ENCODE peak calls at places on chromosomes 11 and 22, in five cellular contexts. E is mesenchymal stem cell, R is H1, C is trophoblast cell, M is H9. N is an unnamed sample.

GRCh38 chr22:48705159-48705916 is 1122.3 kb downstream of the BRD1 start:
- DNase-seq in R (no peak), C (no peak), M (no peak), E (no peak), N (no peak)

GRCh38 chr11:109788969-109789490 is 304.2 kb upstream of the ZC3H12C start:
- DNase-seq in E (no peak), R (no peak), M (no peak), C (no peak), N (no peak)

GRCh38 chr11:11502303-11502828 is 119.4 kb downstream of the GALNT18 start:
- DNase-seq in R (no peak), C (no peak), E (peak; percentile 4), M (no peak), N (no peak)

GRCh38 chr11:117535870-117536411 is 208.3 kb downstream of the CEP164 start:
- DNase-seq in R (no peak), C (no peak), M (no peak), E (no peak), N (no peak)

GRCh38 chr22:41688365-41689211 is at the start of gene SNU13:
- DNase-seq in E (peak; percentile 97), C (peak; percentile 95), M (peak; percentile 88), R (no peak), N (peak; percentile 82)

GRCh38 chr11:31657091-31657490 is 147.5 kb downstream of the ELP4 start:
- DNase-seq in E (no peak), C (no peak), M (no peak), R (no peak), N (no peak)

GRCh38 chr11:1087961-1088926 is 13.6 kb downstream of the MUC2 start:
- DNase-seq in M (peak; percentile 69), E (no peak), C (no peak), R (no peak), N (no peak)

GRCh38 chr11:112837162-112837826 is 123.9 kb upstream of the NCAM1 start:
- DNase-seq in M (peak; percentile 42), E (no peak), R (no peak), C (peak; percentile 18), N (no peak)

GRCh38 chr22:28044546-28045173 is 125.6 kb upstream of the PITPNB start:
- DNase-seq in M (no peak), R (no peak), E (no peak), C (peak; percentile 24), N (no peak)
- H2BK12ac ChIP-seq in M (no peak overlapping the region), R (no peak overlapping the region), E (no peak overlapping the region), C (no peak overlapping the region), N (no peak overlapping the region)

GRCh38 chr11:3156661-3157311 is 8.3 kb downstream of the OSBPL5 start:
- DNase-seq in R (no peak), M (no peak), C (no peak), E (no peak), N (no peak)

GRCh38 chr11:3156282-3156660 is 8.8 kb downstream of the OSBPL5 start:
- DNase-seq in M (no peak), E (no peak), C (no peak), R (no peak), N (no peak)

GRCh38 chr11:3155216-3155615 is 9.9 kb downstream of the OSBPL5 start:
- DNase-seq in E (no peak), R (no peak), M (no peak), C (no peak), N (no peak)

GRCh38 chr11:3154001-3154599 is 11.0 kb downstream of the OSBPL5 start:
- DNase-seq in R (no peak), C (no peak), M (no peak), E (no peak), N (no peak)

DNA sequence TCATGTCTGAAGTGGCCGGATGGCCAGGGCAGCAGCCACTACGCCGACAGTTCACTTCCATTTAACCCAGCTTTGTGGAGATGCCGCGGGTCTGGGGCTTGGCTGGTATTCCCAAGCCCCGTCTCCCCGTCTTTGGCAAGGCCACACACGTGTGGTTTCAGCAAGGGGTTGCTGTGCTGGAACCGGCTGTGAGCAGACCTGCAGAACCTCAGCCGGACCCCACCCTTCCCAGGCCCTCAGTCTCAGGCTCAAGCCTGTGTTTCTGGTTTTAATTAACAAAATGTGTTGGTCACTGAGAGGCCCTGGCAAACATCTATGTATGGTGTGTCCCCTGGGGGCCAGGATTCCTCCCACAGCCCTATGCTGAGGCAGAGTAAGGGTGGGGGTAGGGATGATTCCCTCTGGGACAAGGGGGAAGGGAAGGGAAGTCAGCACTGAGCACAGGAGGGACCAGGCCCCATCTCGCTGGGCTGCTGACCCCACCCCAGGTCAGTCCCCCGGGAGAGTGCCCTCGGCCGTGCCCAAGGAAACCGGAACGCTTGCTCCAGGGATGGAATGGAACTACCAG is 9.3 kb downstream of the OSBPL5 start:
- DNase-seq in R (no peak), E (no peak), C (no peak), M (no peak), N (no peak)
- H2BK5ac ChIP-seq in R (no peak overlapping the region), E (no peak overlapping the region), C (peak overlapping the region; percentile 37), M (no peak overlapping the region), N (peak overlapping the region; percentile 10)

GRCh38 chr22:19291580-19292261 is at the start of gene CLTCL1:
- DNase-seq in C (peak; percentile 69), R (peak; percentile 13), M (peak; percentile 85), E (peak; percentile 72), N (peak; percentile 80)
- H3K14ac ChIP-seq in C (peak within 1 kb of the TSS; percentile 72), R (no peak within 1 kb of the TSS), M (peak within 1 kb of the TSS; percentile 26), E (peak within 1 kb of the TSS; percentile 31), N (no peak within 1 kb of the TSS)

GRCh38 chr11:2389344-2390026 is 11.1 kb upstream of the TSSC4 start:
- DNase-seq in M (no peak), R (no peak), E (peak; percentile 30), C (no peak), N (no peak)
- H2BK12ac ChIP-seq in M (no peak overlapping the region), R (no peak overlapping the region), E (no peak overlapping the region), C (no peak overlapping the region), N (peak overlapping the region; percentile 16)

DNA sequence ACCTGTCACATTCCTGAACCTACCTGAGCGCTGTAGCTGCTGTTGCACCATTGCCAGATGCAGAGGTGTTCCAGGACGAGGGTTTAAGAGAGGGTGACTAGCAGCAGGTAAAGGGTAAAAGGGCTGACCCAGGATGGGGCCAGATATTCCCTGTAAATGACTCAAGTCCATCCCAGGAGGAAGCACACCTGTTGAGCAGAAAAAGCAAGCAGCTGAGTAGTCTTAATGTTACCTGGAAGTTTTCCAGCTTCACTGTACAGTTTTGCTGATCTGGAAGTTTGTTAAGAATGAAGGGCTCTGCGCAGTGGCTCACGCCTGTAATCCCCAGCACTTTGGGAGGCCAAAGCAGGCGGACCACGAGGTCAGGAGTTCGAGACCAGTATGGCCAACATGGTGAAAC is 41.3 kb downstream of the DRG1 start:
- DNase-seq in R (no peak), M (no peak), C (no peak), E (no peak), N (no peak)
- H2BK5ac ChIP-seq in R (no peak overlapping the region), M (no peak overlapping the region), C (no peak overlapping the region), E (no peak overlapping the region), N (no peak overlapping the region)

GRCh38 chr11:74449369-74449931 is 17.9 kb downstream of the KCNE3 start:
- DNase-seq in M (peak; percentile 47), R (no peak), E (peak; percentile 81), C (peak; percentile 86), N (peak; percentile 30)
- H3K14ac ChIP-seq in M (no peak overlapping the region), R (no peak overlapping the region), E (no peak overlapping the region), C (no peak overlapping the region), N (no peak overlapping the region)

GRCh38 chr11:57357827-57358226 is 19.7 kb downstream of the P2RX3 start:
- DNase-seq in M (no peak), E (peak; percentile 32), C (no peak), R (no peak), N (no peak)

GRCh38 chr11:57358991-57359390 is 20.8 kb downstream of the P2RX3 start:
- DNase-seq in R (no peak), M (no peak), C (no peak), E (no peak), N (no peak)

GRCh38 chr11:57358543-57358961 is 20.4 kb downstream of the P2RX3 start:
- DNase-seq in M (no peak), E (peak; percentile 9), R (no peak), C (no peak), N (no peak)

GRCh38 chr11:57359896-57360690 is 20.9 kb downstream of the PRG3 start:
- DNase-seq in M (no peak), R (no peak), E (no peak), C (no peak), N (no peak)

DNA sequence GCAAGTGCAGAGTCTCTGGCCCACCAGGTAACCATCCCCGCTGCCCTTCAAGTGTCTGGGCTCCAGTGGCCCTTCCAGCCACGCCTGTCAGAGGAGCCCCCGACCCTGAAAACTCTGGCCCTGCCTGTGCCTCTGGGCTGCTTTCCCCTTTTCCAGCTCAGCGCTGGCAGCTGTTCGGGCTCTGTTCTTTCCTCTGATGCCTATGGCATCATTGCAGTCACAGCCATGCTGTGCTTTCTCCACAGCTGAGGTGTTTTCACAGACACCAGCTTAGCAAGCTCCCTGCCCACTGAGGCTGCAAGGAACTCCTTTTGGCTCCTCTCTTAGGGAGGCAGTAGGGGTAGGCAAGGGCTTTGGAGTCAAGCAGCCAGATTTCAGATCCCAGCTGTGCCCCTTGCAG is 21.2 kb downstream of the P2RX3 start:
- DNase-seq in R (no peak), C (no peak), M (no peak), E (no peak), N (no peak)
- H2BK12ac ChIP-seq in R (no peak overlapping the region), C (no peak overlapping the region), M (no peak overlapping the region), E (no peak overlapping the region), N (no peak overlapping the region)

GRCh38 chr11:111358038-111359001 is 20.8 kb downstream of the POU2AF1 start:
- DNase-seq in R (no peak), M (no peak), E (no peak), C (no peak), N (no peak)
- H2BK5ac ChIP-seq in R (no peak overlapping the region), M (no peak overlapping the region), E (no peak overlapping the region), C (no peak overlapping the region), N (no peak overlapping the region)

GRCh38 chr11:12691473-12691872 is 17.3 kb downstream of the TEAD1 start:
- DNase-seq in M (no peak), E (peak; percentile 88), R (no peak), C (no peak), N (no peak)
- H3K14ac ChIP-seq in M (no peak overlapping the region), E (no peak overlapping the region), R (no peak overlapping the region), C (no peak overlapping the region), N (no peak overlapping the region)

GRCh38 chr22:37059876-37060449 is 8.4 kb downstream of the KCTD17 start:
- DNase-seq in E (no peak), M (no peak), C (no peak), R (no peak), N (no peak)
- H2BK12ac ChIP-seq in E (no peak overlapping the region), M (no peak overlapping the region), C (no peak overlapping the region), R (no peak overlapping the region), N (no peak overlapping the region)